ENCODE peak calls at places on chromosomes 16 and 17, in seven cellular contexts. One of them, this sample, is unnamed.

GRCh38 chr17:34579979-34580684 is 750 bp downstream of the TMEM132E start:
- DNase-seq in foreskin fibroblast: peak
- DNase-seq in thoracic aorta: no peak
- DNase-seq in breast epithelium: peak
- DNase-seq in A549: peak
- DNase-seq in NB4: no peak
- DNase-seq in HFF-Myc: no peak
- DNase-seq in this sample: no peak

GRCh38 chr16:65743558-65743957 is 621.7 kb upstream of the CDH11 start:
- DNase-seq in foreskin fibroblast: no peak
- DNase-seq in thoracic aorta: no peak
- DNase-seq in breast epithelium: no peak
- DNase-seq in A549: no peak
- DNase-seq in NB4: peak
- DNase-seq in HFF-Myc: no peak
- DNase-seq in this sample: no peak

GRCh38 chr17:82020874-82021727 is 1.6 kb downstream of the CENPX start:
- DNase-seq in foreskin fibroblast: peak
- DNase-seq in thoracic aorta: no peak
- DNase-seq in breast epithelium: peak
- DNase-seq in A549: peak
- DNase-seq in NB4: peak
- DNase-seq in HFF-Myc: no peak
- DNase-seq in this sample: no peak

GRCh38 chr16:57367111-57367752 is 5.1 kb upstream of the CX3CL1 start:
- DNase-seq in foreskin fibroblast: no peak
- DNase-seq in thoracic aorta: no peak
- DNase-seq in breast epithelium: peak
- DNase-seq in A549: no peak
- DNase-seq in NB4: no peak
- DNase-seq in HFF-Myc: no peak
- DNase-seq in this sample: no peak

GRCh38 chr16:80580109-80580832 is 39.5 kb downstream of the DYNLRB2 start:
- DNase-seq in foreskin fibroblast: peak
- DNase-seq in thoracic aorta: no peak
- DNase-seq in breast epithelium: no peak
- DNase-seq in A549: peak
- DNase-seq in NB4: no peak
- DNase-seq in HFF-Myc: no peak
- DNase-seq in this sample: peak

GRCh38 chr16:15610369-15610871 is 32.5 kb downstream of the MARF1 start:
- DNase-seq in foreskin fibroblast: no peak
- DNase-seq in thoracic aorta: no peak
- DNase-seq in breast epithelium: no peak
- DNase-seq in A549: no peak
- DNase-seq in NB4: no peak
- DNase-seq in HFF-Myc: no peak
- DNase-seq in this sample: no peak

GRCh38 chr16:53413864-53414263 is 20.4 kb upstream of the RBL2 start:
- DNase-seq in foreskin fibroblast: no peak
- DNase-seq in thoracic aorta: no peak
- DNase-seq in breast epithelium: no peak
- DNase-seq in A549: no peak
- DNase-seq in NB4: no peak
- DNase-seq in HFF-Myc: no peak
- DNase-seq in this sample: no peak

GRCh38 chr16:75244844-75245758 is 6.3 kb downstream of the BCAR1 start:
- DNase-seq in foreskin fibroblast: peak
- DNase-seq in thoracic aorta: peak
- DNase-seq in breast epithelium: peak
- DNase-seq in A549: peak
- DNase-seq in NB4: peak
- DNase-seq in HFF-Myc: peak
- DNase-seq in this sample: no peak

GRCh38 chr16:79003026-79003617 is 597.4 kb downstream of the MAF start:
- DNase-seq in foreskin fibroblast: no peak
- DNase-seq in thoracic aorta: no peak
- DNase-seq in breast epithelium: no peak
- DNase-seq in A549: no peak
- DNase-seq in NB4: no peak
- DNase-seq in HFF-Myc: no peak
- DNase-seq in this sample: no peak

GRCh38 chr16:30070490-30070889 is 4.9 kb downstream of the ALDOA start:
- DNase-seq in foreskin fibroblast: no peak
- DNase-seq in thoracic aorta: no peak
- DNase-seq in breast epithelium: no peak
- DNase-seq in A549: no peak
- DNase-seq in NB4: no peak
- DNase-seq in HFF-Myc: no peak
- DNase-seq in this sample: no peak

GRCh38 chr17:21283482-21284318 is 811 bp upstream of the MAP2K3 start:
- DNase-seq in foreskin fibroblast: peak
- DNase-seq in thoracic aorta: no peak
- DNase-seq in breast epithelium: no peak
- DNase-seq in A549: no peak
- DNase-seq in NB4: peak
- DNase-seq in HFF-Myc: no peak
- DNase-seq in this sample: no peak

GRCh38 chr17:58531122-58531521 is 16.7 kb upstream of the MTMR4 start:
- DNase-seq in foreskin fibroblast: no peak
- DNase-seq in thoracic aorta: no peak
- DNase-seq in breast epithelium: no peak
- DNase-seq in A549: no peak
- DNase-seq in NB4: no peak
- DNase-seq in HFF-Myc: no peak
- DNase-seq in this sample: no peak

GRCh38 chr17:63698886-63699637 is 863 bp downstream of the LIMD2 start:
- DNase-seq in foreskin fibroblast: peak
- DNase-seq in thoracic aorta: no peak
- DNase-seq in breast epithelium: no peak
- DNase-seq in A549: no peak
- DNase-seq in NB4: peak
- DNase-seq in HFF-Myc: no peak
- DNase-seq in this sample: peak

GRCh38 chr17:38893612-38894011 is 23.8 kb downstream of the LASP1 start:
- DNase-seq in foreskin fibroblast: peak
- DNase-seq in thoracic aorta: no peak
- DNase-seq in breast epithelium: no peak
- DNase-seq in A549: no peak
- DNase-seq in NB4: peak
- DNase-seq in HFF-Myc: no peak
- DNase-seq in this sample: no peak

GRCh38 chr16:53726625-53727024 is 22.7 kb downstream of the FTO start:
- DNase-seq in foreskin fibroblast: peak
- DNase-seq in thoracic aorta: no peak
- DNase-seq in breast epithelium: no peak
- DNase-seq in A549: peak
- DNase-seq in NB4: no peak
- DNase-seq in HFF-Myc: no peak
- DNase-seq in this sample: no peak

GRCh38 chr16:84643180-84643583 is 5.1 kb upstream of the KLHL36 start:
- DNase-seq in foreskin fibroblast: peak
- DNase-seq in thoracic aorta: peak
- DNase-seq in breast epithelium: no peak
- DNase-seq in A549: no peak
- DNase-seq in NB4: peak
- DNase-seq in HFF-Myc: peak
- DNase-seq in this sample: no peak

GRCh38 chr16:84640145-84640544 is 8.2 kb upstream of the KLHL36 start:
- DNase-seq in foreskin fibroblast: no peak
- DNase-seq in thoracic aorta: no peak
- DNase-seq in breast epithelium: no peak
- DNase-seq in A549: no peak
- DNase-seq in NB4: peak
- DNase-seq in HFF-Myc: no peak
- DNase-seq in this sample: no peak

GRCh38 chr16:84638195-84638806 is 10.0 kb upstream of the KLHL36 start:
- DNase-seq in foreskin fibroblast: no peak
- DNase-seq in thoracic aorta: no peak
- DNase-seq in breast epithelium: no peak
- DNase-seq in A549: no peak
- DNase-seq in NB4: no peak
- DNase-seq in HFF-Myc: no peak
- DNase-seq in this sample: no peak

GRCh38 chr16:84643677-84644076 is 4.6 kb upstream of the KLHL36 start:
- DNase-seq in foreskin fibroblast: peak
- DNase-seq in thoracic aorta: no peak
- DNase-seq in breast epithelium: no peak
- DNase-seq in A549: no peak
- DNase-seq in NB4: no peak
- DNase-seq in HFF-Myc: no peak
- DNase-seq in this sample: no peak

DNA sequence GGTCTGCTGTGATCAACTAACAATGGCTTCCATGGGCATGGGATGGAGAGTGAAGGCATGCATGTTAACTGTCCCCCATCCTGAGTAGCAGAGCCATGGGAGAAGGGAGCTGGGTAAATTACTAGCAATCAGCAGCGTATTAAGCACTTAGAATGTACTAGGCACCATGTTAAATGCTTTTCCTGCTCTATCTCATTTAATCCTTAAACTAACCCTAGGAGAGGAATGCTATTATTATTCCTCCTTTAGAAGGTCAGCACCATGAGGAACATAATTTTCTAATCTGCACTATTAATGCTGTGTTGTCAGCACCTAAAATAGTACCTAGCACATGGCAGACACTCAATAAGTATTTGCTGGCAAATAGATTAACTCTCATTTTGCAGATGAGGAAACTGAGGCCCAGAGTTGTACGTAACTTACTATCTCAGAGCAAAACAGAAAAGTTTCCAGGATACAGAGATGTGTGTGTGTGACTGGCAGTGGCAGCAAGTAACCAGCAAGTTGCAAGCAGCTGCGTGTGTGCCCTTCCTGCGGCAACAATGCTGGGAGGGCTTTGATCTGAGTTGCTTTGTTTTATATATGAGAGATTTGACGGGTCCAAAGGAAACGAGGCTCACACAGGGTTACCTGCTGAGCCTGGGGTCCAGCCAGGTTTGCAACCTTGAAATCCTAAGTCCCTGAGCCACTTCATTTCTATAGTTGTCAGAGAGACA is 6.5 kb upstream of the KLHL36 start:
- DNase-seq in foreskin fibroblast: no peak
- DNase-seq in thoracic aorta: no peak
- DNase-seq in breast epithelium: no peak
- DNase-seq in A549: no peak
- DNase-seq in NB4: no peak
- DNase-seq in HFF-Myc: no peak
- DNase-seq in this sample: no peak
- H3K4me3 ChIP-seq in foreskin fibroblast: no peak
- H3K4me3 ChIP-seq in thoracic aorta: no peak
- H3K4me3 ChIP-seq in breast epithelium: no peak
- H3K4me3 ChIP-seq in A549: no peak
- H3K4me3 ChIP-seq in NB4: no peak
- H3K4me3 ChIP-seq in HFF-Myc: no peak
- H3K4me3 ChIP-seq in this sample: peak

GRCh38 chr17:2084129-2084765 is 29.3 kb downstream of the HIC1 start:
- DNase-seq in foreskin fibroblast: peak
- DNase-seq in thoracic aorta: no peak
- DNase-seq in breast epithelium: peak
- DNase-seq in A549: peak
- DNase-seq in NB4: no peak
- DNase-seq in HFF-Myc: peak
- DNase-seq in this sample: no peak

GRCh38 chr17:2084766-2085647 is 30.1 kb downstream of the HIC1 start:
- DNase-seq in foreskin fibroblast: peak
- DNase-seq in thoracic aorta: no peak
- DNase-seq in breast epithelium: no peak
- DNase-seq in A549: peak
- DNase-seq in NB4: no peak
- DNase-seq in HFF-Myc: peak
- DNase-seq in this sample: no peak

GRCh38 chr17:2082003-2082862 is 27.3 kb downstream of the HIC1 start:
- DNase-seq in foreskin fibroblast: peak
- DNase-seq in thoracic aorta: no peak
- DNase-seq in breast epithelium: no peak
- DNase-seq in A549: no peak
- DNase-seq in NB4: no peak
- DNase-seq in HFF-Myc: no peak
- DNase-seq in this sample: no peak

GRCh38 chr17:2085648-2085949 is 30.7 kb downstream of the HIC1 start:
- DNase-seq in foreskin fibroblast: peak
- DNase-seq in thoracic aorta: no peak
- DNase-seq in breast epithelium: no peak
- DNase-seq in A549: no peak
- DNase-seq in NB4: no peak
- DNase-seq in HFF-Myc: no peak
- DNase-seq in this sample: no peak

DNA sequence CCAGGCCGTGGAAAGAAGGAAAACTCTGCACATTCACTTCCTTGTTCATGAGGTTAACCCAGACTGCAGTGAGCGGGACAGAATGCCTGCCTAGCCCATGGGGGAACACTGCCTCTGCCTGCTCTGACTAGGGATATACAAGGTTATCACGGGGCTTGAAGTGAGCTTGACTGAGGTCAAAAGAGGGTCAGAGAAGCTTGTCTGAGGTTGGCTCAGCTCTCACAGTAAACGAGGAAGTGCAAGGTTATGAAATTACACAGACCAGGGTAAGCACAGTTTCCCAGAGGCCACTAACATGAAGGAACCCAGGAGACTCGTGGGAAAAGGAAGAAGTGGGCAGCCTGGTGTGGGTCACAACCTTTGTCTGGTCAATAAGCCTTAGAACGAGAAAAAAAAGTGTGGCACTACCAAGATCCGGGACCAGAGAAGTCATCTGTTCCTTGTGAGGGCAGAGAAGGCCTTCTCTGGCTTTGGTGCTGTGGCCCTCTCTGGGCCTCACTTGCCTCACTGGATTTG is 28.8 kb downstream of the HIC1 start:
- DNase-seq in foreskin fibroblast: no peak
- DNase-seq in thoracic aorta: no peak
- DNase-seq in breast epithelium: no peak
- DNase-seq in A549: peak
- DNase-seq in NB4: peak
- DNase-seq in HFF-Myc: no peak
- DNase-seq in this sample: peak
- TF ChIP-seq CTCF in foreskin fibroblast: no peak
- TF ChIP-seq CTCF in thoracic aorta: no peak
- TF ChIP-seq CTCF in breast epithelium: no peak
- TF ChIP-seq CTCF in A549: no peak
- TF ChIP-seq CTCF in NB4: no peak
- TF ChIP-seq CTCF in HFF-Myc: no peak
- TF ChIP-seq CTCF in this sample: no peak

GRCh38 chr17:40112718-40113109 is 9.1 kb upstream of the MSL1 start:
- DNase-seq in foreskin fibroblast: no peak
- DNase-seq in thoracic aorta: no peak
- DNase-seq in breast epithelium: peak
- DNase-seq in A549: no peak
- DNase-seq in NB4: no peak
- DNase-seq in HFF-Myc: no peak
- DNase-seq in this sample: no peak
- H3K4me3 ChIP-seq in foreskin fibroblast: no peak
- H3K4me3 ChIP-seq in thoracic aorta: peak
- H3K4me3 ChIP-seq in breast epithelium: peak
- H3K4me3 ChIP-seq in A549: no peak
- H3K4me3 ChIP-seq in NB4: no peak
- H3K4me3 ChIP-seq in HFF-Myc: no peak
- H3K4me3 ChIP-seq in this sample: no peak

DNA sequence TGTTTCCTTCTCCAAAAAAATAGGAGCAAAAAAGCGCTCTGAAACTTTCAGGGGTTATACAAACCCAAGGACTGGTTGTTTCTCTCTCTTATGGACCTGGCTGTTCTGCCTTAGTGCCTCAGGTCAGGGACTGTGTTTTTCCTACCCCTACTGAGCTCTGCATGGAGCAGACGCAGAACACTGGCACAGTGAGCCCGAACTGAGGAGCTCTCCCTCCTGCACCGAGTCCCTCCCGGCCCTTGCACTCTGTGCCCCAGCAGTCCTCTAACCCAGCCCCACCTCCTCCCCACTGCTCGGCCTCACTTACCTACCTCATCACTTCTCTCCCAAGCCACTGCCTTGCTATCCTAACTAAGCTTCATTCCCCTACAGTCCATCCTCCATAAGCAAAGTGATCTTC is 13.8 kb downstream of the MEIOB start:
- DNase-seq in foreskin fibroblast: no peak
- DNase-seq in thoracic aorta: no peak
- DNase-seq in breast epithelium: no peak
- DNase-seq in A549: no peak
- DNase-seq in NB4: no peak
- DNase-seq in HFF-Myc: no peak
- DNase-seq in this sample: no peak
- TF ChIP-seq CTCF in foreskin fibroblast: no peak
- TF ChIP-seq CTCF in thoracic aorta: no peak
- TF ChIP-seq CTCF in breast epithelium: no peak
- TF ChIP-seq CTCF in A549: no peak
- TF ChIP-seq CTCF in NB4: no peak
- TF ChIP-seq CTCF in HFF-Myc: no peak
- TF ChIP-seq CTCF in this sample: no peak

This sample was measured in GM12864.